ENCODE peak calls at places on chromosomes 2 and 18, in ten cellular contexts. One of them, this sample, is unnamed.

GRCh38 chr2:231769170-231770136 is 11.6 kb downstream of the PDE6D start:
- DNase-seq in suprapubic skin: no peak
- DNase-seq in HCT116: no peak
- DNase-seq in spleen: no peak
- DNase-seq in vagina: no peak
- DNase-seq in endothelial cell of umbilical vein: no peak
- DNase-seq in breast epithelium: no peak
- DNase-seq in GM12878: peak; percentile 51
- DNase-seq in transverse colon: no peak
- DNase-seq in GM12892: no peak
- DNase-seq in this sample: no peak

GRCh38 chr2:186460465-186460864 is 25.6 kb upstream of the ZC3H15 start:
- DNase-seq in suprapubic skin: no peak
- DNase-seq in HCT116: no peak
- DNase-seq in endothelial cell of umbilical vein: peak; percentile 39
- DNase-seq in transverse colon: no peak
- DNase-seq in vagina: no peak
- DNase-seq in breast epithelium: no peak
- DNase-seq in GM12892: no peak
- DNase-seq in GM12878: no peak
- DNase-seq in spleen: no peak
- DNase-seq in this sample: no peak

GRCh38 chr2:106065268-106065982 is 128.7 kb downstream of the UXS1 start:
- DNase-seq in GM12892: no peak
- DNase-seq in GM12878: no peak
- DNase-seq in spleen: no peak
- DNase-seq in endothelial cell of umbilical vein: no peak
- DNase-seq in suprapubic skin: no peak
- DNase-seq in breast epithelium: no peak
- DNase-seq in vagina: no peak
- DNase-seq in transverse colon: no peak
- DNase-seq in HCT116: no peak
- DNase-seq in this sample: no peak

GRCh38 chr18:5275872-5276271 is 19.7 kb downstream of the ZBTB14 start:
- DNase-seq in suprapubic skin: no peak
- DNase-seq in transverse colon: no peak
- DNase-seq in spleen: no peak
- DNase-seq in vagina: no peak
- DNase-seq in HCT116: no peak
- DNase-seq in endothelial cell of umbilical vein: no peak
- DNase-seq in GM12878: no peak
- DNase-seq in breast epithelium: no peak
- DNase-seq in GM12892: no peak
- DNase-seq in this sample: no peak

GRCh38 chr2:119240311-119241204 is 16.9 kb downstream of the STEAP3 start:
- DNase-seq in suprapubic skin: no peak
- DNase-seq in GM12878: no peak
- DNase-seq in HCT116: peak; percentile 50
- DNase-seq in vagina: no peak
- DNase-seq in transverse colon: peak; percentile 60
- DNase-seq in endothelial cell of umbilical vein: no peak
- DNase-seq in GM12892: no peak
- DNase-seq in spleen: no peak
- DNase-seq in breast epithelium: no peak
- DNase-seq in this sample: no peak

GRCh38 chr2:69733338-69734039 is 8.4 kb upstream of the ANXA4 start:
- DNase-seq in endothelial cell of umbilical vein: no peak
- DNase-seq in GM12878: no peak
- DNase-seq in spleen: no peak
- DNase-seq in HCT116: no peak
- DNase-seq in suprapubic skin: no peak
- DNase-seq in GM12892: no peak
- DNase-seq in transverse colon: no peak
- DNase-seq in breast epithelium: no peak
- DNase-seq in vagina: no peak
- DNase-seq in this sample: no peak

GRCh38 chr2:67070826-67071225 is 326.3 kb upstream of the ETAA1 start:
- DNase-seq in HCT116: no peak
- DNase-seq in transverse colon: no peak
- DNase-seq in spleen: no peak
- DNase-seq in suprapubic skin: no peak
- DNase-seq in GM12878: no peak
- DNase-seq in vagina: no peak
- DNase-seq in breast epithelium: no peak
- DNase-seq in GM12892: no peak
- DNase-seq in endothelial cell of umbilical vein: no peak
- DNase-seq in this sample: no peak

GRCh38 chr2:200486529-200486928 is 23.3 kb downstream of the KCTD18 start:
- DNase-seq in GM12878: no peak
- DNase-seq in transverse colon: no peak
- DNase-seq in HCT116: no peak
- DNase-seq in breast epithelium: no peak
- DNase-seq in spleen: no peak
- DNase-seq in vagina: no peak
- DNase-seq in GM12892: no peak
- DNase-seq in endothelial cell of umbilical vein: no peak
- DNase-seq in suprapubic skin: no peak
- DNase-seq in this sample: no peak

GRCh38 chr2:189580267-189580661 is 322 bp downstream of the SLC40A1 start:
- DNase-seq in HCT116: no peak
- DNase-seq in endothelial cell of umbilical vein: no peak
- DNase-seq in breast epithelium: no peak
- DNase-seq in GM12878: no peak
- DNase-seq in vagina: no peak
- DNase-seq in suprapubic skin: peak; percentile 62
- DNase-seq in transverse colon: peak; percentile 37
- DNase-seq in spleen: peak; percentile 85
- DNase-seq in GM12892: peak; percentile 8
- DNase-seq in this sample: no peak

DNA sequence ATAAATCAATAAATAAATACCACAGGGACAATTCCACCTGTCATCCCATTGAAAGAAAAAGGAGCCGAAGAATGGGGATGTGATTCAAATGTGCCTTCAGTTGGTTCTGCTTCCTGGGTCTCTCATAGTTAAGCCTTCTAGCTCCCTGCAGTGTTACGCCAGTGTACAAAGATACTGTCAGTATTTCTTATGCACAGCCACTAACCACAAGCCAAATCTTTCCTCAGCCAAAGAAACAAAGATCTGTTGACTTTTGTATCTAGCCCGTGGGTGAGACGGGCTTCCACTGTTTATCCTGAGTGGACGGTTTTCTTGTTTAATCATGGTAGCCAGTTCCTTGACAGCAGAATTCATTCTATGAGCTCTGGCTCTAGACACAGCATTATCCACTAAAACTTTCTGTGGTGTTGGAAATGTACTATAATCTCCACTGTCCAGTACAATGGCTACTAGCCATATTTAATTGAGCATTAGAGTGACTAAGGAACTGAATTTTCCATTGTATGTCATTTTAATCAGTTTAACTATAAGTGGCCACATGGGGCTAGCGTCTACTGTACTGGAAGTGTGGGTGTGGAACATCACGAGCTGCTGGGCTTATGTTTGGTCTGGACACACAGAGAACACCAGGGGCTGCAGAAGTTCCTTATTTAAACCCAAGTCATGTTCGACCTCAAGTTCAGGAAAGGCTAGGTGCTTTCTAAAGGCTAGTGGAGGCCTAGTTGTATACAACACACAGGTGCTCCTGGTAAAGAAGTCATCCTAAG is 12.9 kb downstream of the LGALSL start:
- DNase-seq in GM12892: no peak
- DNase-seq in HCT116: no peak
- DNase-seq in spleen: no peak
- DNase-seq in suprapubic skin: no peak
- DNase-seq in breast epithelium: no peak
- DNase-seq in GM12878: no peak
- DNase-seq in transverse colon: no peak
- DNase-seq in endothelial cell of umbilical vein: no peak
- DNase-seq in vagina: peak; percentile 44
- DNase-seq in this sample: no peak
- TF ChIP-seq POLR2AphosphoS5 in GM12892: no peak
- TF ChIP-seq POLR2AphosphoS5 in HCT116: no peak
- TF ChIP-seq POLR2AphosphoS5 in spleen: no peak
- TF ChIP-seq POLR2AphosphoS5 in suprapubic skin: no peak
- TF ChIP-seq POLR2AphosphoS5 in breast epithelium: no peak
- TF ChIP-seq POLR2AphosphoS5 in GM12878: no peak
- TF ChIP-seq POLR2AphosphoS5 in transverse colon: no peak
- TF ChIP-seq POLR2AphosphoS5 in endothelial cell of umbilical vein: no peak
- TF ChIP-seq POLR2AphosphoS5 in vagina: no peak
- TF ChIP-seq POLR2AphosphoS5 in this sample: no peak

GRCh38 chr18:55314615-55315237 is 273.3 kb downstream of the TCF4 start:
- DNase-seq in transverse colon: no peak
- DNase-seq in GM12878: no peak
- DNase-seq in vagina: no peak
- DNase-seq in HCT116: no peak
- DNase-seq in breast epithelium: no peak
- DNase-seq in spleen: no peak
- DNase-seq in endothelial cell of umbilical vein: no peak
- DNase-seq in suprapubic skin: no peak
- DNase-seq in GM12892: no peak
- DNase-seq in this sample: no peak

GRCh38 chr18:55318864-55319516 is 269.0 kb downstream of the TCF4 start:
- DNase-seq in HCT116: no peak
- DNase-seq in vagina: no peak
- DNase-seq in GM12878: no peak
- DNase-seq in breast epithelium: no peak
- DNase-seq in suprapubic skin: no peak
- DNase-seq in endothelial cell of umbilical vein: peak; percentile 81
- DNase-seq in spleen: no peak
- DNase-seq in transverse colon: no peak
- DNase-seq in GM12892: no peak
- DNase-seq in this sample: no peak

GRCh38 chr18:55317832-55318231 is 270.2 kb downstream of the TCF4 start:
- DNase-seq in HCT116: no peak
- DNase-seq in suprapubic skin: no peak
- DNase-seq in transverse colon: no peak
- DNase-seq in GM12892: no peak
- DNase-seq in spleen: no peak
- DNase-seq in breast epithelium: no peak
- DNase-seq in endothelial cell of umbilical vein: no peak
- DNase-seq in vagina: no peak
- DNase-seq in GM12878: no peak
- DNase-seq in this sample: no peak

GRCh38 chr18:55317322-55317721 is 270.7 kb downstream of the TCF4 start:
- DNase-seq in transverse colon: no peak
- DNase-seq in GM12892: no peak
- DNase-seq in suprapubic skin: no peak
- DNase-seq in endothelial cell of umbilical vein: no peak
- DNase-seq in spleen: no peak
- DNase-seq in GM12878: no peak
- DNase-seq in breast epithelium: no peak
- DNase-seq in HCT116: no peak
- DNase-seq in vagina: no peak
- DNase-seq in this sample: no peak

DNA sequence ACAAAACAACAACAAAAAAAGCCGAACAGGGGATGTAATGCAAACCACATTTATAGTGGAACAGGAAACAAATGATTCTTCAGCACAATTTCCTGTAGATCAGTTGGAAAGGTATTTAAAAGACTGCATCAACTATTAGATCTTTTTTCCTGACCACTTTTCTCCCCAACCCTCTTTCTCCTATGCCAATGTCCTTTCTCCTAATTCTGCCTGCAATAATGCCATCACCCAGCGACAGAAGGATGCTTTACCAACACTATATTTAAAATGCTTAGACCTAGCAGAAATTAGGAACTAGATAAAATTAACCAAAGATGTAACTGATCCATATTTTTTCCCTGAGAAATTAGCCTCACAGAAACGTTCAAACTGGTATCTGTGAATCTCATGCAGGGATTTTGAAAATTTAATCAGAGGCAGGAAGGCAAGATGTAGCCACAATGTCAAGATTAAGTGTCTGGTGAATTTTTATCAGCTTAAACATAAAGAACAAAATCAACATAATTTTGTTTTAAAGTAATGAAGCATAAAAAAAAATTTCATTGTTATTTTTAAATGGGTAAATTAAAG is 271.3 kb downstream of the TCF4 start:
- DNase-seq in GM12878: no peak
- DNase-seq in transverse colon: no peak
- DNase-seq in breast epithelium: no peak
- DNase-seq in endothelial cell of umbilical vein: no peak
- DNase-seq in spleen: no peak
- DNase-seq in HCT116: no peak
- DNase-seq in GM12892: no peak
- DNase-seq in vagina: no peak
- DNase-seq in suprapubic skin: no peak
- DNase-seq in this sample: no peak
- TF ChIP-seq POLR2A in GM12878: no peak
- TF ChIP-seq POLR2A in transverse colon: no peak
- TF ChIP-seq POLR2A in breast epithelium: no peak
- TF ChIP-seq POLR2A in endothelial cell of umbilical vein: no peak
- TF ChIP-seq POLR2A in spleen: no peak
- TF ChIP-seq POLR2A in HCT116: no peak
- TF ChIP-seq POLR2A in GM12892: no peak
- TF ChIP-seq POLR2A in vagina: no peak
- TF ChIP-seq POLR2A in suprapubic skin: no peak
- TF ChIP-seq POLR2A in this sample: no peak

GRCh38 chr2:19299032-19299431 is 59.4 kb downstream of the OSR1 start:
- DNase-seq in HCT116: no peak
- DNase-seq in vagina: no peak
- DNase-seq in spleen: no peak
- DNase-seq in breast epithelium: no peak
- DNase-seq in GM12878: no peak
- DNase-seq in endothelial cell of umbilical vein: peak; percentile 11
- DNase-seq in transverse colon: no peak
- DNase-seq in GM12892: no peak
- DNase-seq in suprapubic skin: no peak
- DNase-seq in this sample: no peak
- TF ChIP-seq POLR2AphosphoS5 in HCT116: no peak
- TF ChIP-seq POLR2AphosphoS5 in vagina: peak; percentile 10
- TF ChIP-seq POLR2AphosphoS5 in spleen: no peak
- TF ChIP-seq POLR2AphosphoS5 in breast epithelium: no peak
- TF ChIP-seq POLR2AphosphoS5 in GM12878: no peak
- TF ChIP-seq POLR2AphosphoS5 in endothelial cell of umbilical vein: no peak
- TF ChIP-seq POLR2AphosphoS5 in transverse colon: no peak
- TF ChIP-seq POLR2AphosphoS5 in GM12892: no peak
- TF ChIP-seq POLR2AphosphoS5 in suprapubic skin: no peak
- TF ChIP-seq POLR2AphosphoS5 in this sample: no peak

DNA sequence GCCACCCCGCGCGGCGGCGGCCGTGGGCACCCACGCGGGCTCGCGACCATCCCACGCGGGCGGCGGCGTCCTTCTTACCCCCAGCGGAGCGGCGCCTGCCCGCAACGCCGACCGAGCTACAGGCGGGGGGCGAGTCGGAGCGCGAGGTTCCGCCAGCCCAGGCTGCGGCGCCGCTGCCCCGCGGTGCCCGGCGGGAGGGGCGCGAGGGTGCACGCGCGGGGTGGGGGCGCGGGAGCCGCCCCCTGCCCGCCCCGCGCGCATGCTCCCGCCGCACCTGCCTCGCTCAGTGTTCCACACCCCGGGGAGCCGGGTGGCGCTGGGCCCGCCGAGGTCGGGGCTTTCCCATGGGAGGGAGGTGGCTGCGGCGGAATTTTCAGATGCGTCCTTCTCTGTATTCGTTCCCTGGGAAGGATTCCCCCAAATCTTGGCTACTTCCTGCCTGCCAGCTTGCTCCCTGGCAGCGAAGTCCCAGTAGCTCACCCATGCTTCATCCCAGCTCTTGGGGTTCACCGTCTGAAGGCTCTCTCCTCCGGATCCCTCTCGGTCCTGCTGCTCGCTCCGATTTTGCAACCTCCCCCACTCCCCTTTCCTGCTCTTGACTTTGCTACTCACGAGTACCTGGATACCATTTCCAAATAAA is at the start of gene L3MBTL4:
- DNase-seq in GM12892: peak; percentile 53
- DNase-seq in spleen: peak; percentile 89
- DNase-seq in suprapubic skin: peak; percentile 73
- DNase-seq in endothelial cell of umbilical vein: no peak
- DNase-seq in vagina: no peak
- DNase-seq in transverse colon: peak; percentile 58
- DNase-seq in HCT116: no peak
- DNase-seq in GM12878: no peak
- DNase-seq in breast epithelium: no peak
- DNase-seq in this sample: peak; percentile 24
- TF ChIP-seq POLR2A in GM12892: no peak
- TF ChIP-seq POLR2A in spleen: no peak
- TF ChIP-seq POLR2A in suprapubic skin: no peak
- TF ChIP-seq POLR2A in endothelial cell of umbilical vein: no peak
- TF ChIP-seq POLR2A in vagina: no peak
- TF ChIP-seq POLR2A in transverse colon: no peak
- TF ChIP-seq POLR2A in HCT116: no peak
- TF ChIP-seq POLR2A in GM12878: peak; percentile 2
- TF ChIP-seq POLR2A in breast epithelium: no peak
- TF ChIP-seq POLR2A in this sample: no peak